ENCODE peak calls at places on chromosome 1, in nine cellular contexts. V, X, G, D, S, Y, K, N and Z are unnamed samples.
A peak's percentile ranks its signal among the peaks of the same experiment; 100 is the strongest.

GRCh38 chr1:24955161-24955560 is 25.1 kb upstream of the RUNX3 start:
- DNase-seq in S (no peak), N (peak; percentile 43), X (peak; percentile 78), V (no peak), D (no peak), G (no peak), K (no peak), Y (peak; percentile 88), Z (no peak)

GRCh38 chr1:55060133-55060999 is 21.0 kb downstream of the PCSK9 start:
- DNase-seq in K (no peak), V (no peak), X (no peak), S (no peak), Y (no peak), G (no peak), N (no peak), D (no peak), Z (no peak)

GRCh38 chr1:198030682-198031081 is 113.5 kb downstream of the LHX9 start:
- DNase-seq in S (no peak), V (no peak), K (no peak), D (no peak), X (no peak), N (no peak), Y (no peak), G (no peak), Z (no peak)

GRCh38 chr1:204544321-204544720 is 28.1 kb downstream of the MDM4 start:
- DNase-seq in X (no peak), Y (no peak), S (no peak), V (no peak), D (no peak), K (no peak), G (no peak), N (no peak), Z (no peak)

GRCh38 chr1:54108156-54108555 is 44.6 kb downstream of the CDCP2 start:
- DNase-seq in V (no peak), K (no peak), G (no peak), S (no peak), Y (no peak), D (no peak), X (no peak), N (no peak), Z (no peak)

GRCh38 chr1:65317866-65318653 is 8.7 kb downstream of the DNAJC6 start:
- DNase-seq in S (no peak), N (no peak), D (no peak), K (no peak), G (no peak), X (no peak), Y (no peak), V (no peak), Z (no peak)

GRCh38 chr1:43269627-43270375 is at the start of gene TMEM125:
- DNase-seq in V (no peak), D (no peak), G (no peak), K (no peak), S (no peak), N (no peak), Y (no peak), X (no peak), Z (no peak)

GRCh38 chr1:55768345-55768952 is 553.3 kb upstream of the USP24 start:
- DNase-seq in G (no peak), N (no peak), D (no peak), S (no peak), V (no peak), X (no peak), K (no peak), Y (no peak), Z (no peak)

GRCh38 chr1:15851251-15852035 is 3.9 kb downstream of the SPEN start:
- DNase-seq in N (no peak), K (peak; percentile 19), V (no peak), Y (no peak), S (no peak), X (no peak), G (no peak), D (no peak), Z (no peak)

GRCh38 chr1:28259935-28260802 is 851 bp downstream of the SESN2 start:
- DNase-seq in X (peak; percentile 63), Y (peak; percentile 41), N (no peak), K (no peak), V (no peak), G (peak; percentile 78), S (no peak), D (no peak), Z (no peak)

GRCh38 chr1:11952455-11953109 is 18.1 kb downstream of the PLOD1 start:
- DNase-seq in S (no peak), X (no peak), Y (no peak), V (no peak), G (no peak), K (no peak), D (no peak), N (no peak), Z (no peak)

GRCh38 chr1:179251675-179252074 is 22.2 kb upstream of the ABL2 start:
- DNase-seq in G (peak; percentile 54), K (peak; percentile 25), Y (no peak), X (no peak), S (peak; percentile 62), D (no peak), N (no peak), V (no peak), Z (no peak)

GRCh38 chr1:81254560-81254959 is 546.2 kb upstream of the ADGRL2 start:
- DNase-seq in N (no peak), Y (no peak), K (no peak), G (peak; percentile 65), X (no peak), V (no peak), D (no peak), S (no peak), Z (no peak)

GRCh38 chr1:197917813-197918646 is 858 bp downstream of the LHX9 start:
- DNase-seq in X (no peak), N (no peak), S (no peak), D (peak; percentile 52), Y (no peak), V (no peak), G (no peak), K (no peak), Z (no peak)

GRCh38 chr1:221200464-221200863 is 321.2 kb downstream of the HLX start:
- DNase-seq in Y (no peak), V (no peak), K (no peak), S (no peak), D (no peak), N (no peak), G (no peak), X (no peak), Z (no peak)

GRCh38 chr1:63651110-63651776 is 58.0 kb downstream of the PGM1 start:
- DNase-seq in G (no peak), N (peak; percentile 27), X (peak; percentile 61), Y (peak; percentile 36), D (no peak), S (no peak), V (no peak), K (no peak), Z (no peak)

GRCh38 chr1:29145739-29146437 is 22.2 kb upstream of the TMEM200B start:
- DNase-seq in Y (no peak), S (no peak), N (no peak), X (no peak), V (no peak), G (no peak), K (no peak), D (no peak), Z (no peak)

GRCh38 chr1:230270185-230270939 is 155.8 kb downstream of the PGBD5 start:
- DNase-seq in S (no peak), D (no peak), K (peak; percentile 56), V (peak; percentile 78), Y (no peak), X (peak; percentile 25), G (no peak), N (no peak), Z (no peak)

GRCh38 chr1:14140800-14141526 is 441.0 kb downstream of the PRDM2 start:
- DNase-seq in S (no peak), K (no peak), G (no peak), V (no peak), X (no peak), N (no peak), Y (no peak), D (no peak), Z (no peak)

GRCh38 chr1:203934651-203935050 is 73.3 kb downstream of the SNRPE start:
- DNase-seq in K (no peak), G (no peak), Y (no peak), V (no peak), N (no peak), X (no peak), D (no peak), S (no peak), Z (no peak)

GRCh38 chr1:27525296-27526271 is 35.6 kb upstream of the WASF2 start:
- DNase-seq in Y (peak; percentile 73), N (no peak), D (peak; percentile 72), V (no peak), X (peak; percentile 82), S (peak; percentile 21), K (peak; percentile 87), G (peak; percentile 53), Z (no peak)

GRCh38 chr1:11893907-11894251 is 32.3 kb downstream of the KIAA2013 start:
- DNase-seq in X (peak; percentile 81), Y (peak; percentile 74), K (peak; percentile 76), V (peak; percentile 22), D (peak; percentile 80), G (peak; percentile 81), S (peak; percentile 8), N (peak; percentile 69), Z (no peak)

GRCh38 chr1:9314101-9314500 is 21.4 kb downstream of the SPSB1 start:
- DNase-seq in D (no peak), X (no peak), G (no peak), Y (no peak), V (no peak), N (no peak), S (no peak), K (no peak), Z (no peak)

GRCh38 chr1:33517596-33518250 is 45.3 kb downstream of the ZSCAN20 start:
- DNase-seq in D (no peak), K (no peak), S (no peak), N (no peak), X (no peak), V (no peak), G (no peak), Y (no peak), Z (no peak)

GRCh38 chr1:100894622-100895539 is at the start of gene EXTL2:
- DNase-seq in V (peak; percentile 68), G (peak; percentile 87), X (peak; percentile 72), N (peak; percentile 49), D (peak; percentile 63), S (peak; percentile 83), Y (peak; percentile 62), K (peak; percentile 45), Z (peak; percentile 93)

GRCh38 chr1:228490120-228491078 is 3.2 kb downstream of the RNF187 start:
- DNase-seq in S (no peak), V (peak; percentile 89), G (no peak), N (no peak), X (no peak), K (peak; percentile 96), D (no peak), Y (peak; percentile 43), Z (no peak)

GRCh38 chr1:105730701-105731100 is 1325.8 kb upstream of the PRMT6 start:
- DNase-seq in S (no peak), N (no peak), G (no peak), D (no peak), X (no peak), Y (no peak), K (no peak), V (no peak), Z (no peak)

GRCh38 chr1:154726443-154726842 is 118.5 kb upstream of the ADAR start:
- DNase-seq in X (no peak), V (no peak), D (no peak), Y (peak; percentile 40), S (no peak), K (no peak), G (no peak), N (no peak), Z (no peak)

GRCh38 chr1:221284028-221284427 is 404.8 kb downstream of the HLX start:
- DNase-seq in D (no peak), X (no peak), V (peak; percentile 15), K (no peak), S (no peak), Y (no peak), G (no peak), N (no peak), Z (no peak)